ENCODE peak calls at places on chromosome 1, in seven cellular contexts. D, N, Q, Y, W, Z and F are unnamed samples.

GRCh38 chr1:2601721-2602303 is 15.2 kb downstream of the PRXL2B start:
- DNase-seq in D (no peak), N (no peak), W (no peak), Z (no peak), Y (no peak), Q (no peak), F (no peak)

GRCh38 chr1:84959294-84959693 is 37.6 kb downstream of the MCOLN2 start:
- DNase-seq in Q (no peak), N (no peak), W (no peak), Z (no peak), D (no peak), Y (no peak), F (no peak)

GRCh38 chr1:191641420-191642215 is 516.6 kb upstream of the RGS18 start:
- DNase-seq in Y (no peak), N (no peak), Q (no peak), Z (no peak), W (no peak), D (peak), F (no peak)

GRCh38 chr1:179016694-179017382 is 8.9 kb upstream of the FAM20B start:
- DNase-seq in Q (peak), Z (peak), W (peak), N (peak), D (peak), Y (peak), F (peak)

GRCh38 chr1:100502052-100502792 is 35.7 kb upstream of the GPR88 start:
- DNase-seq in Y (no peak), W (no peak), N (no peak), D (no peak), Q (peak), Z (no peak), F (no peak)

GRCh38 chr1:46062651-46063319 is 69.6 kb downstream of the PIK3R3 start:
- DNase-seq in W (no peak), N (no peak), Y (no peak), Z (no peak), D (no peak), Q (no peak), F (no peak)

GRCh38 chr1:12132078-12132477 is 34.7 kb upstream of the TNFRSF1B start:
- DNase-seq in W (no peak), Z (no peak), Y (no peak), N (no peak), Q (no peak), D (no peak), F (no peak)

GRCh38 chr1:226001852-226002666 is 2.9 kb upstream of the SDE2 start:
- DNase-seq in Z (no peak), Y (peak), D (no peak), W (peak), N (peak), Q (peak), F (peak)

GRCh38 chr1:183103141-183103540 is 79.9 kb downstream of the LAMC1 start:
- DNase-seq in W (no peak), N (no peak), D (no peak), Z (no peak), Q (no peak), Y (no peak), F (no peak)

GRCh38 chr1:91844862-91845528 is 41.0 kb downstream of the TGFBR3 start:
- DNase-seq in N (peak), Q (peak), Z (peak), Y (no peak), W (peak), D (peak), F (peak)

GRCh38 chr1:48677306-48678287 is 99.1 kb downstream of the BEND5 start:
- DNase-seq in N (peak), D (no peak), Q (peak), Z (peak), Y (peak), W (peak), F (peak)

GRCh38 chr1:43912607-43913006 is 21.0 kb upstream of the ARTN start:
- DNase-seq in Q (peak), N (no peak), D (peak), W (no peak), Y (no peak), Z (no peak), F (no peak)

DNA sequence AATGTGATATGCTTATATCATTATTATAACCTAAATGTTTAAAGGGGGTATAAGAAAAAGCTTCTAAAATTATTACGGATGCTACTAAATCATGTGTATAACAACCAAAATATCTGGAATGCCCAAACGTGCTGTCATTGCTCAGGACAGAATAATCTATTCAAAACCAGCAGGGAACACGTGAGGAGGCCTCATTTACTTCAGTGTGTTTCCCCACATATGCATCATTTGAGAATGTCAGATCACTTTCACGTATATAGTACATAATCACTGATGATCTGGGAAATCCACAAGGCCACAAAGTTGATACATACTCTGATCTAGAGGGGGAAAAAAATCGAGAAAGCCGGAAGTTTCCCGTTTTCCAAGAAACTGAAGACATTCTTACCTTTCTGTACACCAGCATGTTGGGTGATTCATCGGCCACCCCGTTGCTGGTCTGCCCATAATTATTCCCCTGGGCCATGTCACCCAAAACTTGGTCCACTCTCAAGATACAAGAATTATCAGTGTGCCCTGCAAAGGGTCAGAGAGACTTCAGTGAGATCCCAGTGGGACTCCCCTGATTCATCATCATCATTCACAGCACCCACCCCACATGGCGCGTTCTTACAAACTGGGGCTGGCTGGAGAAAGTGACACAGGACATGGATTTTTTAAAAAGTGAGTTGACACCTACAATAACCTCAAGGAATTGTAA is 1.5 kb downstream of the RGS7 start:
- DNase-seq in Q (no peak), Z (no peak), W (no peak), D (no peak), N (no peak), Y (no peak), F (no peak)
- H3K4me3 ChIP-seq in Q (no peak), Z (no peak), W (no peak), D (no peak), N (no peak), Y (no peak), F (no peak)

GRCh38 chr1:231028676-231029075 is 11.4 kb downstream of the FAM89A start:
- DNase-seq in N (no peak), D (no peak), Q (no peak), Y (no peak), Z (no peak), W (no peak), F (no peak)

GRCh38 chr1:231026576-231026975 is 13.5 kb downstream of the FAM89A start:
- DNase-seq in Y (no peak), W (no peak), Q (no peak), Z (no peak), D (no peak), N (no peak), F (no peak)

GRCh38 chr1:231027136-231027925 is 12.7 kb downstream of the FAM89A start:
- DNase-seq in Q (no peak), D (no peak), W (no peak), Y (no peak), Z (no peak), N (no peak), F (no peak)

GRCh38 chr1:231029841-231030240 is 10.2 kb downstream of the FAM89A start:
- DNase-seq in Y (no peak), N (no peak), Z (no peak), W (no peak), D (no peak), Q (no peak), F (no peak)

DNA sequence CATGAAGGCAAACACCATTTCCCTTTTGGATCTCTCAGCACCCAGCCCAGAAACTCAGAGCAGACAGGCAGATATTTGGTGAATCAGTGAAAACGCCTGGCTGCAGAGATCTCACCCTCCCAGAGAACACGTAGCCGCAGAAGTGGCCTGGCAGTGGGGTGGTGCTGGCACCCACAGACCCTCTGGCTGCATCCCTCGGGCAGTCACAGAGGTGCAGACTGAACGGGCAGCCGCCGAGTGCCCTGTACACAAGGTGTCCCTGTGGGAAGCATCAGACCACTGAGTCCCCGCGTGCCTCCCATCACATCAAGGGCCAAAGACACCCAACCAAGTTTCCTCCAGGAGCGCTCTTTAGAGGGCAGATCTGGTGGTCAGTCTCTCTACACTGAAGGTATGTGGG is 12.1 kb downstream of the FAM89A start:
- DNase-seq in N (no peak), Y (no peak), D (no peak), W (no peak), Q (no peak), Z (no peak), F (no peak)
- H3K4me3 ChIP-seq in N (no peak), Y (no peak), D (no peak), W (no peak), Q (no peak), Z (no peak), F (no peak)

GRCh38 chr1:202016717-202017384 is 6.5 kb downstream of the ELF3 start:
- DNase-seq in Z (no peak), W (no peak), D (no peak), Y (no peak), Q (no peak), N (no peak), F (no peak)

GRCh38 chr1:202015677-202015952 is 5.2 kb downstream of the ELF3 start:
- DNase-seq in Y (no peak), Q (no peak), W (no peak), D (no peak), N (no peak), Z (no peak), F (no peak)

GRCh38 chr1:202017385-202018225 is 7.2 kb downstream of the ELF3 start:
- DNase-seq in W (no peak), Z (no peak), N (peak), Q (no peak), D (no peak), Y (no peak), F (peak)

GRCh38 chr1:202014915-202015676 is 4.7 kb downstream of the ELF3 start:
- DNase-seq in Q (no peak), W (no peak), N (peak), Y (no peak), Z (no peak), D (no peak), F (peak)

GRCh38 chr1:202016022-202016624 is 5.7 kb downstream of the ELF3 start:
- DNase-seq in Y (no peak), W (no peak), Z (no peak), N (peak), D (peak), Q (no peak), F (peak)
- H3K4me3 ChIP-seq in Y (peak), W (no peak), Z (peak), N (no peak), D (no peak), Q (no peak), F (peak)

DNA sequence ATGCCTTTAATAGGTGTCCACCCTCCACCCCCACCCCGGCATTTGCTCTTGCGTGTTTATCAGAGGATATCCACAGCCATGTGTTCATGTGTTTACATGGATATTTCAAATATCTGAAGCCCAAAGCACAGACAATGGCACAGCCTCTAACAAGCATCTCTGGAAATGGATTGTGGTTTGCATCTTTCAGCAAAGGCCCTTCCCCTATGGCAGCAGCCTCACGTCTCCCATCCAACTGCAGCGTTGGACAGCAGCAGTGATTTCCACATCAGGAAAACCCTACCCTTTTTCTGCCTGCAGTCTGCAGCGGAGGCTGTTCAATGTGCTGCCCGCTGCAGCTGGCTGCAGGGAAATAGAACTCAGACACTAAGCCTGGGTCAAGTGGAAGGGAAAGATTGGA is 1.6 kb downstream of the RASSF5 start:
- DNase-seq in Q (peak), Z (no peak), Y (no peak), N (peak), D (peak), W (no peak), F (peak)
- H3K4me3 ChIP-seq in Q (peak), Z (no peak), Y (peak), N (no peak), D (peak), W (peak), F (peak)